ENCODE peak calls at places on chromosomes 12 and 14, in six cellular contexts. V is GM23338, W is A549, C is neural progenitor cell, N is MM.1S, J is H1. I is an unnamed sample.

GRCh38 chr14:58280954-58281787 is 17.2 kb upstream of the ARID4A start:
- DNase-seq in N (no peak), J (no peak), V (no peak), W (peak), C (no peak), I (peak)

GRCh38 chr12:105523164-105524057 is 192.9 kb downstream of the C12orf75 start:
- DNase-seq in W (no peak), J (no peak), C (peak), V (peak), N (no peak), I (peak)

GRCh38 chr14:37583358-37584210 is 11.5 kb downstream of the FOXA1 start:
- DNase-seq in W (no peak), V (peak), C (peak), N (no peak), J (no peak), I (no peak)

GRCh38 chr12:94873368-94874085 is 130.0 kb downstream of the NDUFA12 start:
- DNase-seq in N (peak), J (no peak), V (peak), C (peak), W (peak), I (no peak)

GRCh38 chr12:111453071-111453989 is 47.6 kb downstream of the SH2B3 start:
- DNase-seq in N (no peak), C (no peak), W (no peak), V (peak), J (no peak), I (no peak)

GRCh38 chr14:22973217-22974032 is 8.9 kb downstream of the AJUBA start:
- DNase-seq in N (peak), V (peak), C (peak), W (peak), J (no peak), I (peak)

GRCh38 chr14:91298576-91298975 is 54.1 kb upstream of the GPR68 start:
- DNase-seq in N (no peak), C (no peak), J (no peak), W (no peak), V (no peak), I (no peak)

GRCh38 chr12:47905313-47905730 is 528 bp upstream of the VDR start:
- DNase-seq in C (no peak), W (no peak), N (no peak), V (peak), J (peak), I (peak)

GRCh38 chr12:62659457-62660295 is 193.1 kb downstream of the MON2 start:
- DNase-seq in C (peak), W (no peak), N (no peak), V (peak), J (peak), I (no peak)

GRCh38 chr14:92160619-92161018 is 38.9 kb downstream of the CPSF2 start:
- DNase-seq in V (no peak), C (no peak), W (no peak), J (no peak), N (no peak), I (peak)

GRCh38 chr12:79997115-79997805 is 62.4 kb upstream of the PPP1R12A start:
- DNase-seq in N (peak), J (no peak), W (no peak), C (no peak), V (no peak), I (peak)

GRCh38 chr14:94028450-94028826 is 2.3 kb downstream of the OTUB2 start:
- DNase-seq in V (no peak), N (no peak), C (peak), W (no peak), J (no peak), I (peak)

GRCh38 chr12:109504068-109504467 is 26.6 kb downstream of the UBE3B start:
- DNase-seq in V (no peak), W (no peak), C (no peak), J (no peak), N (no peak), I (no peak)

GRCh38 chr14:61472801-61473376 is 151.5 kb downstream of the PRKCH start:
- DNase-seq in C (no peak), J (no peak), N (no peak), V (no peak), W (no peak), I (peak)

GRCh38 chr14:76498536-76498935 is 122.6 kb downstream of the ESRRB start:
- DNase-seq in W (no peak), N (no peak), V (no peak), J (no peak), C (no peak), I (no peak)

GRCh38 chr12:116287850-116288301 is 10.4 kb upstream of the MED13L start:
- DNase-seq in W (no peak), C (no peak), N (no peak), V (no peak), J (no peak), I (no peak)

GRCh38 chr12:89247541-89247942 is 104.8 kb downstream of the DUSP6 start:
- DNase-seq in C (peak), W (no peak), J (no peak), V (peak), N (no peak), I (no peak)

GRCh38 chr14:53054457-53054856 is 98.7 kb downstream of the DDHD1 start:
- DNase-seq in V (no peak), C (no peak), N (no peak), J (no peak), W (no peak), I (peak)

GRCh38 chr12:60235261-60235660 is 639.4 kb downstream of the SLC16A7 start:
- DNase-seq in V (no peak), J (no peak), C (no peak), N (no peak), W (no peak), I (no peak)

GRCh38 chr12:130137141-130138018 is 24.9 kb upstream of the FZD10 start:
- DNase-seq in J (peak), V (peak), C (peak), N (no peak), W (no peak), I (no peak)

GRCh38 chr12:103470664-103471063 is 25.1 kb downstream of the C12orf42 start:
- DNase-seq in N (no peak), J (no peak), V (no peak), C (no peak), W (no peak), I (no peak)

GRCh38 chr14:53355581-53356112 is 202.5 kb upstream of the DDHD1 start:
- DNase-seq in C (peak), V (peak), W (peak), N (no peak), J (peak), I (peak)

GRCh38 chr12:70508178-70508577 is 129.1 kb downstream of the PTPRB start:
- DNase-seq in J (no peak), N (no peak), C (no peak), V (no peak), W (no peak), I (no peak)

GRCh38 chr14:74702293-74702692 is 10.6 kb downstream of the AREL1 start:
- DNase-seq in V (peak), N (no peak), W (no peak), C (no peak), J (no peak), I (no peak)

GRCh38 chr12:80791863-80792262 is 75.2 kb downstream of the MYF5 start:
- DNase-seq in V (no peak), N (no peak), W (no peak), J (no peak), C (no peak), I (no peak)

GRCh38 chr12:25495336-25496097 is 57.6 kb downstream of the LMNTD1 start:
- DNase-seq in V (no peak), C (no peak), J (no peak), N (no peak), W (no peak), I (peak)

GRCh38 chr12:126084480-126084879 is 1019.2 kb downstream of the AACS start:
- DNase-seq in J (no peak), N (no peak), V (no peak), W (no peak), C (no peak), I (no peak)

GRCh38 chr14:71521238-71521637 is 411.0 kb upstream of the RGS6 start:
- DNase-seq in V (no peak), N (no peak), W (no peak), C (no peak), J (no peak), I (peak)

DNA sequence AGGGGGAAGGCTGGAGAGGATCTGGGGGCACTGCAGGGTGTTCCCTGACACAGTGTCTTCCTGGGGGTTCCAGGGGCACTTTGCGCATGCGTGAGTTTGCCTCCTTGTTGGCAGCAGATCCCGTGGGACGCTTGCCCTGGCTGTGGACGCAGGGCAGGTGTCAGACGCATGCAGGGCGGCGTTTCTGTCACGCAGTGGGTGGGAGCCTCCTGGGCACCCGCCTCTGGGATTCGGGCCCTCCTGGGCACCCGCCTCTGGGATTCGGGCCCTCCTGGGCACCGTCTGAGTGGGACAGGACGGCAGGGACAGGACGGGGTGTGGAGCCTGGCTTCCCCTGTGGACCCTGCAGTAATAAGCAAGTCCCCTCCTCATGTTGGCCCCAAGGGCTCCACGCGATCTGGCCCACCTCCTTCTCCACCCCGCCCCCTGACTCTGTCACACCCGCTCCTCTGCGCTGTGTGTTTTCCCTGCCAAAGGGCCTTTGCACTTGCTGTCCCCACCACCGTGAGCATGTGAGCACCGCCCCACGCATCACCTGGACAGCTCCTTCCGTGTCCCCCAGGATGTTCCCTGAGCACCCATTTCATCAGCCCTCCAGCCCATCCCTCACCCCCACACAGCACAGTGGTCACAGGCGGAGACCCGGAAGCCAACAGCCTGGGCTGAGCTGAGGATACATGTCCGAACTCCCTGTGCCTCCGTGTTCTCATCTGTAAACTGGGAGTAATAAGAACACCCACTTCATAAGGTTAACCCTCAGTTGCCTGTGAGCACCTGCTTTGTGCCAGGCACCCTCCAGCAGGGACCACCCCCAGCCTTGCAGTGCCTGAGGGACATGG is 4.4 kb downstream of the MMP17 start:
- DNase-seq in N (no peak), V (no peak), J (no peak), C (no peak), W (peak), I (peak)
- H3K4me3 ChIP-seq in N (no peak), V (no peak), J (no peak), C (no peak), W (peak), I (peak)

GRCh38 chr14:102557434-102558226 is 34.8 kb upstream of the RCOR1 start:
- DNase-seq in W (no peak), J (no peak), C (no peak), V (no peak), N (no peak), I (no peak)
- H3K4me2 ChIP-seq in W (no peak), J (no peak), C (no peak), V (no peak), N (no peak), I (no peak)

DNA sequence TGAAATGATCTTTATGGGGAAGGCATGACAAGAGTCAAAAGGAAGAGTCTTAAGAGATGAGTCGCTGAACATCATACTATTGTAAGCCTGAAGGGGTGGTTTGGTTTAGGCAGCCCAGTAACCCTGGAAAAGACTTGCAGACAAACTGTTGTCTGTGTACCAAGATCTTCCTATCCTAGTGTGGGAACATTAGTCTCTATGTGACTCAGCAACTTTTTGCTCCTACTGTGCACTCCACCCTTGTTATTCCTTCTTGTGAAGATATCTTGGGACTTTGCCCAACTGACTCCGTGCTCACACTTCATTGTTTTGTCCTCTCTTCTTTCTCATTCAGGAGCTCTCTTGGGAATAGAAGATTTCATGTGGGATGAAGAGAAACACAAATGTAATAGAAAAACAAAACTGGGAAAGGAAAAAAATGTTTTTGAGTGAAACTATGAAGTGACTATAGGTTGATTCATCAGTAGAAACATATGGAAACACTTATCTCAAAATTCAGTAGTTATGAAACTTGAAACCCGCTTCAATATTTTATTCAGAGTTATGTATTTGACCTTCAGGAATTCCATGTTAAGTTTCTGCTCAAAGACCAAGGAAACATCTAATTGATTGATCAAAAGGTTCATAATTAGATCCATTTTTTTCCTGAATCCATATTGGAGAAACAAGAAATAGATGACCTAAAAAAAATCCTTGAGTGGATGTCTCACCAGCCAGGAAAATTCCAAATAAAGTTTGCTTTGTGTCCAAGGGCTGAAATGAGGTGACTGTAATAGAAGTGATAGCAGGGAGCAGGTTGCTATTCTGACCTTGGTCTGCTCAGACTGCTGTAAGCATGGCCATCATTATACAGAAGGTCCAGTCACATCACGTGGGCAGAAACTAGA is 67.2 kb downstream of the BTG1 start:
- DNase-seq in W (peak), J (no peak), V (no peak), N (no peak), C (no peak), I (peak)
- H3K4me3 ChIP-seq in W (no peak), J (no peak), V (no peak), N (no peak), C (no peak), I (no peak)

GRCh38 chr14:51546603-51547258 is 105.0 kb upstream of the FRMD6 start:
- DNase-seq in V (no peak), C (no peak), J (no peak), W (no peak), N (no peak), I (no peak)
- H3K4me2 ChIP-seq in V (no peak), C (no peak), J (no peak), W (peak), N (no peak), I (peak)

GRCh38 chr12:46773537-46773936 is 52.3 kb downstream of the SLC38A4 start:
- DNase-seq in V (no peak), J (no peak), W (no peak), N (no peak), C (no peak), I (no peak)

GRCh38 chr12:46771268-46771837 is 54.4 kb downstream of the SLC38A4 start:
- DNase-seq in W (no peak), J (no peak), V (peak), N (no peak), C (no peak), I (peak)

GRCh38 chr12:46775796-46776195 is 50.0 kb downstream of the SLC38A4 start:
- DNase-seq in C (no peak), J (no peak), V (no peak), W (no peak), N (no peak), I (no peak)

GRCh38 chr12:46777587-46777986 is 48.2 kb downstream of the SLC38A4 start:
- DNase-seq in V (no peak), C (no peak), W (no peak), N (no peak), J (no peak), I (no peak)

GRCh38 chr12:46774011-46774633 is 51.7 kb downstream of the SLC38A4 start:
- DNase-seq in V (no peak), W (no peak), C (no peak), N (no peak), J (no peak), I (peak)
- H3K4me3 ChIP-seq in V (no peak), W (no peak), C (no peak), N (no peak), J (no peak), I (no peak)

GRCh38 chr12:6204533-6205143 is 4.4 kb downstream of the CD9 start:
- DNase-seq in V (no peak), C (no peak), W (no peak), N (no peak), J (no peak), I (no peak)
- H3K4me2 ChIP-seq in V (peak), C (peak), W (no peak), N (no peak), J (peak), I (peak)

GRCh38 chr14:105095236-105095805 is 30.1 kb upstream of the GPR132 start:
- DNase-seq in C (no peak), J (no peak), W (no peak), N (no peak), V (no peak), I (no peak)

GRCh38 chr14:105092912-105093425 is 27.7 kb upstream of the GPR132 start:
- DNase-seq in N (no peak), V (no peak), C (peak), J (no peak), W (peak), I (peak)

GRCh38 chr14:105094193-105094907 is 29.1 kb upstream of the GPR132 start:
- DNase-seq in N (no peak), J (no peak), C (no peak), W (no peak), V (no peak), I (no peak)

GRCh38 chr14:105092124-105092911 is 27.1 kb upstream of the GPR132 start:
- DNase-seq in V (peak), N (no peak), W (peak), C (peak), J (no peak), I (no peak)

GRCh38 chr14:105093426-105094192 is 28.4 kb upstream of the GPR132 start:
- DNase-seq in W (peak), V (peak), J (peak), N (no peak), C (peak), I (peak)
- H3K4me3 ChIP-seq in W (peak), V (peak), J (peak), N (no peak), C (peak), I (peak)

DNA sequence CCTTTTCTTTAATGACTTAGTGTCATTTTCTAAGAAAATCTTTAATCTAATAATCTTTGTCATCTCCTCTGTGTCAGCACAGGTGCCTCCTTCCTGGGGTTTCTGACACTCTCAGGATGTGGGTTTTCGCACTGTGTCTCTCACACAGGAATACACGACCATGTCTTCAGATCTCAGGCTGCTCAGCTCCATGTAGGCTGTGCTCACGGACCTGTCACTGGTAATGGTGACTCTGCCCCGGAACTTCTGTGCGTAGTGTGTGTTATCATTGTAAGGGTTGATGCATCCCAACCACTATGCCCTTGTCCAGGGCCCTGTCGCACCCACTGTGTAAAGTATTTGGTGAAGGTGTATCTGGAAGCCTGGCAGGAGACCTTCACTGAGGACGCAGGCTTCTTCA is 647.8 kb downstream of the TMEM121 start:
- DNase-seq in C (no peak), N (no peak), J (no peak), V (no peak), W (no peak), I (no peak)
- H3K4me2 ChIP-seq in C (no peak), N (no peak), J (no peak), V (no peak), W (no peak), I (no peak)